ENCODE peak calls at places on chromosomes 2 and 18, in eight cellular contexts. T is HCT116, L is endothelial cell of umbilical vein, O is A549, N is K562, V is GM12878, E is HepG2, X is H1. R is an unnamed sample.

GRCh38 chr18:8705280-8705940 is at the start of gene MTCL1:
- DNase-seq in T (no peak), L (peak), O (peak), N (peak), V (no peak), E (no peak), X (peak), R (peak)

GRCh38 chr2:62344472-62344871 is 148.6 kb downstream of the B3GNT2 start:
- DNase-seq in T (no peak), L (no peak), O (no peak), N (no peak), V (peak), E (no peak), X (no peak), R (no peak)

GRCh38 chr2:179483131-179483530 is 218.5 kb upstream of the SESTD1 start:
- DNase-seq in T (no peak), L (peak), O (no peak), N (no peak), V (no peak), E (no peak), X (no peak), R (no peak)

GRCh38 chr2:59076079-59076619 is 835.0 kb upstream of the FANCL start:
- DNase-seq in T (no peak), L (no peak), O (no peak), N (no peak), V (no peak), E (peak), X (no peak), R (no peak)

GRCh38 chr2:85179541-85179940 is 46.3 kb downstream of the TCF7L1 start:
- DNase-seq in T (no peak), L (peak), O (no peak), N (no peak), V (no peak), E (no peak), X (no peak), R (no peak)

GRCh38 chr18:57409650-57410049 is 25.5 kb upstream of the ONECUT2 start:
- DNase-seq in T (no peak), L (no peak), O (no peak), N (no peak), V (no peak), E (no peak), X (no peak), R (no peak)

GRCh38 chr2:54772110-54772509 is 48.6 kb downstream of the EML6 start:
- DNase-seq in T (peak), L (peak), O (no peak), N (no peak), V (no peak), E (no peak), X (no peak), R (no peak)

GRCh38 chr2:26969089-26969844 is 1.2 kb upstream of the MAPRE3 start:
- DNase-seq in T (no peak), L (no peak), O (peak), N (no peak), V (no peak), E (no peak), X (no peak), R (no peak)

GRCh38 chr2:120375251-120376020 is 29.5 kb downstream of the INHBB start:
- DNase-seq in T (no peak), L (no peak), O (no peak), N (no peak), V (no peak), E (no peak), X (no peak), R (no peak)

GRCh38 chr2:199663157-199663556 is 187.8 kb downstream of the FTCDNL1 start:
- DNase-seq in T (no peak), L (no peak), O (no peak), N (no peak), V (peak), E (no peak), X (no peak), R (no peak)

GRCh38 chr2:152523091-152523490 is 188.1 kb downstream of the FMNL2 start:
- DNase-seq in T (no peak), L (peak), O (no peak), N (no peak), V (no peak), E (no peak), X (no peak), R (no peak)

GRCh38 chr2:237968048-237968862 is 1.4 kb downstream of the UBE2F start:
- DNase-seq in T (no peak), L (peak), O (peak), N (no peak), V (peak), E (peak), X (no peak), R (peak)

GRCh38 chr2:28321426-28321825 is 71.2 kb upstream of the FOSL2 start:
- DNase-seq in T (no peak), L (no peak), O (no peak), N (no peak), V (no peak), E (no peak), X (no peak), R (no peak)

GRCh38 chr2:102979429-102979828 is 217.6 kb downstream of the TMEM182 start:
- DNase-seq in T (no peak), L (no peak), O (no peak), N (no peak), V (no peak), E (no peak), X (no peak), R (no peak)

GRCh38 chr2:102977462-102977861 is 215.6 kb downstream of the TMEM182 start:
- DNase-seq in T (no peak), L (no peak), O (no peak), N (no peak), V (no peak), E (no peak), X (no peak), R (no peak)

GRCh38 chr2:102971661-102972060 is 209.8 kb downstream of the TMEM182 start:
- DNase-seq in T (no peak), L (no peak), O (no peak), N (no peak), V (no peak), E (no peak), X (no peak), R (no peak)

GRCh38 chr2:102975996-102976636 is 214.3 kb downstream of the TMEM182 start:
- DNase-seq in T (peak), L (no peak), O (peak), N (peak), V (no peak), E (peak), X (peak), R (peak)
- TF ChIP-seq CTCF in T (peak), L (no peak), O (peak), N (peak), V (peak), E (peak), X (peak), R (peak)

GRCh38 chr2:75031906-75032803 is 73.7 kb downstream of the POLE4 start:
- DNase-seq in T (no peak), L (no peak), O (no peak), N (no peak), V (no peak), E (no peak), X (no peak), R (peak)

GRCh38 chr2:75030218-75031009 is 72.0 kb downstream of the POLE4 start:
- DNase-seq in T (no peak), L (no peak), O (no peak), N (no peak), V (no peak), E (no peak), X (no peak), R (no peak)

GRCh38 chr2:75041226-75041625 is 82.8 kb downstream of the POLE4 start:
- DNase-seq in T (no peak), L (no peak), O (no peak), N (no peak), V (no peak), E (no peak), X (no peak), R (no peak)

GRCh38 chr2:75031171-75031570 is 72.7 kb downstream of the POLE4 start:
- DNase-seq in T (no peak), L (no peak), O (no peak), N (no peak), V (no peak), E (no peak), X (no peak), R (no peak)

DNA sequence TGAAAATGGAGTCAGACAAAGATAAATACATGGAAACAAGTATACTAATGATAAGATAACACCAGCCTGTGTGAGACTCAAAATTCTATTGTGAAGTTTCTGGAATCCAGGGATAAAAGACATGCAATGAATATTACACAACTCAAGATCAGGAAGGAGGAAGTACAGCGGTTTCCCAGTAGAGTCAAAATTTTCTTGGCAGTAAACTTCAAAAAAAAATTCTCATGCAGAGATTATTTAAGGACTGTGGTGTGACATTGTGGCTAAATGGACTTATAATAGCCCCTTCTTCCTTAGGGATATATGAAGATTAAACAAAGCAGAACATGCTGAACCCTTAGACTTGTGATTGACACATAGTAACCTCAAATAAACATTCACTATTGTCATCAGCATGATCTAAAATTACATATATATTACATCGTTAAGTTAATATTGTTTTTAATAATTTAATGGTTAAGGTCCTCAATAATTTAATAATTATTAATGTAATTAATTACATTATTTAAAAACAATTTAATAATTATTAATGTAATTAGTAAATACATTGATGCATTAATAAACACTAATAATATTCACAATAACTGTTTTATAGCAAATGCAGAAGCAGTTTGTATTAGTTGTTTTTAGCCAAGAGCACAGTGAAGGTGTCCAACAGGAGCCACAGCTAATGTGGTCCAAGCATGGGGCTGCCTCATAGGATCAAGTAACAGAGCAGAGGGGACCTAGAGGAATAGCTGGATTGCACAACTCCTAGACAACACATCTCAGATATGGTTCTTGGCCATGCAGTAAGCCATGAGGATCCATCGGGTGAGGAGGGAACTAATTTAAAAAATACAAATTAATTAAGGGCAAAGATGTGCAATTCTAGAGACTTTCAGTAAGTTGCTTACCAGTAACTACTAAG is 77.3 kb downstream of the POLE4 start:
- DNase-seq in T (no peak), L (peak), O (no peak), N (no peak), V (no peak), E (no peak), X (no peak), R (peak)
- TF ChIP-seq MAX in T (no peak), L (no peak), O (no peak), N (no peak), V (no peak), E (no peak), X (no peak), R (no peak)

DNA sequence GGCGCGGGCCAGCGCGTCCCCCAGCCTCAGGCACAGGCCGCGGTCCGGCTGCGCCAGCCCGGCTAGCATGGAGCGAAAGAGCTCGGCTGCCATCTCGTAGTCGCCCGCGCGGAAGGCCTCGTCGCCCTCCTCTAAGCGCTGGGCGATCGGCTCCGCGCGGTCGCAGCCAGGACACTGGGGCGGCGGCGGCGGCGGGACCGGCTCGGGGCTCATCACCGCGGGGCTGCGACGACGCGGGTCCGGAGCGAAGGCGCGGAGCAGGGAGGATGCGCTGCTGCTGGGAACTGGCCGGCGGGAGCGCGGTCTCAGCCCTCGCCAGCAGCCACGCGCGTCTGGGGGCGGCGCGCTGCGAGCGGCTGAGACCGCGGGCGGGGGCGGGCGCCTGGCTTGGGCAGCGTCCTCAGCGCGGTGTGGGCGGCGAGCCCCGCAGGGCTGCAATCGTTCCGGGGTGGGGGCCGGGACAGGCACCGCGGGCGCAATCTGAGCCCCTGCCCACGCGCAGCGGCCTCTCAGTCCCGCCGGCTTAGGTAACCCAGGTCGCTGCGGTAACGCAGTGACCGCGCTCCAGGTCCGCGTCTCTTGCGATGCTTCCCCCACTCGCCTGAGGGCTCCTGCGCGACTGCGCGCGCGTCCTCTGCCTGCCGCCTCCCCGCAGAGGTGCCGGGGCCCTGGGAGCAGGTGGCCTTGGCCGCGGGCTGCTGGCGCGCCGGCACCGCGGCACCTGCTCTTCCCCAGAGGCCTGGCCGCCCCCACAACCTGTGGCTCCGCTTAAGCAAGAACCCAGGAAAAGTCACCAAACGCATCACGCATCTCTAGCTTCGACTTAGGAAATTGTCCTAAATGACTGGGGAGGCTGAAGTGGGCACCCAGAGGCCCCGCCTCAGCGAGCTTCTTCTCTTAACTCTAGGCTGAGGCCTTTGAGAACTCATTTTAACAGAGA is at the start of gene LONRF2:
- DNase-seq in T (no peak), L (no peak), O (peak), N (peak), V (no peak), E (no peak), X (peak), R (no peak)
- TF ChIP-seq POLR2A in T (no peak), L (no peak), O (peak), N (no peak), V (no peak), E (no peak), X (no peak), R (no peak)

GRCh38 chr2:127197475-127198385 is 22.4 kb downstream of the CYP27C1 start:
- DNase-seq in T (peak), L (peak), O (peak), N (peak), V (peak), E (peak), X (peak), R (peak)
- TF ChIP-seq CTCF in T (peak), L (peak), O (peak), N (peak), V (peak), E (peak), X (peak), R (peak)

GRCh38 chr2:241660593-241661213 is 23.2 kb downstream of the ATG4B start:
- DNase-seq in T (no peak), L (no peak), O (no peak), N (no peak), V (no peak), E (no peak), X (no peak), R (no peak)

GRCh38 chr2:241658296-241658695 is 20.8 kb downstream of the ATG4B start:
- DNase-seq in T (no peak), L (no peak), O (no peak), N (no peak), V (no peak), E (no peak), X (no peak), R (no peak)

GRCh38 chr2:241656190-241656741 is 18.8 kb downstream of the ATG4B start:
- DNase-seq in T (no peak), L (no peak), O (no peak), N (no peak), V (no peak), E (no peak), X (no peak), R (no peak)

GRCh38 chr2:241657851-241658254 is 20.4 kb downstream of the ATG4B start:
- DNase-seq in T (no peak), L (no peak), O (no peak), N (no peak), V (no peak), E (no peak), X (no peak), R (no peak)

GRCh38 chr2:241659150-241659739 is 21.8 kb downstream of the ATG4B start:
- DNase-seq in T (no peak), L (peak), O (peak), N (no peak), V (no peak), E (peak), X (peak), R (peak)
- TF ChIP-seq MAX in T (no peak), L (no peak), O (no peak), N (no peak), V (no peak), E (peak), X (no peak), R (no peak)

GRCh38 chr2:69741281-69742169 is at the start of gene ANXA4:
- DNase-seq in T (peak), L (peak), O (peak), N (peak), V (no peak), E (peak), X (peak), R (peak)
- TF ChIP-seq POLR2A in T (peak), L (no peak), O (peak), N (peak), V (peak), E (peak), X (no peak), R (peak)

R was measured in NB4.